ENCODE peak calls at places on chromosomes 16 and 17, in five cellular contexts. W is suprapubic skin; I is activated CD4-positive, alpha-beta T cell treated with anti-CD3 and anti-CD28 coated beads for 24 hours; B is Karpas-422; R is Kasumi-1. X is an unnamed sample.

GRCh38 chr17:7856840-7857723 is at the start of gene NAA38:
- DNase-seq in W (peak), I (peak), B (peak), R (peak), X (peak)

GRCh38 chr17:58283674-58284612 is 3.2 kb upstream of the MPO start:
- DNase-seq in W (no peak), I (no peak), B (no peak), R (no peak), X (no peak)

GRCh38 chr17:49880291-49881053 is 32.6 kb upstream of the TAC4 start:
- DNase-seq in W (peak), I (peak), B (peak), R (peak), X (no peak)

GRCh38 chr17:31537558-31537957 is 146.1 kb downstream of the RAB11FIP4 start:
- DNase-seq in W (no peak), I (no peak), B (peak), R (no peak), X (no peak)

GRCh38 chr16:88886915-88887521 is 20.6 kb upstream of the PABPN1L start:
- DNase-seq in W (no peak), I (no peak), B (no peak), R (no peak), X (no peak)

GRCh38 chr16:57920891-57921240 is 50.1 kb downstream of the CNGB1 start:
- DNase-seq in W (no peak), I (no peak), B (no peak), R (no peak), X (no peak)

GRCh38 chr17:27346228-27346899 is 52.5 kb downstream of the WSB1 start:
- DNase-seq in W (no peak), I (no peak), B (peak), R (no peak), X (no peak)

GRCh38 chr17:1724869-1725641 is 551 bp downstream of the WDR81 start:
- DNase-seq in W (no peak), I (no peak), B (peak), R (no peak), X (no peak)

GRCh38 chr17:4743216-4743615 is 3.5 kb upstream of the CXCL16 start:
- DNase-seq in W (no peak), I (no peak), B (no peak), R (no peak), X (no peak)

GRCh38 chr17:40516581-40517285 is 15.3 kb upstream of the TNS4 start:
- DNase-seq in W (peak), I (no peak), B (no peak), R (peak), X (peak)

GRCh38 chr16:79250457-79251098 is 350.0 kb downstream of the MAF start:
- DNase-seq in W (no peak), I (no peak), B (no peak), R (no peak), X (no peak)

GRCh38 chr17:17355426-17355825 is 52.3 kb downstream of the NT5M start:
- DNase-seq in W (peak), I (no peak), B (no peak), R (no peak), X (no peak)

GRCh38 chr16:46898006-46898405 is 13.8 kb downstream of the GPT2 start:
- DNase-seq in W (no peak), I (no peak), B (no peak), R (no peak), X (no peak)

GRCh38 chr17:43877451-43878155 is 29.7 kb downstream of the MPP2 start:
- DNase-seq in W (no peak), I (no peak), B (no peak), R (no peak), X (no peak)

X was measured in MV-4-11.